ENCODE peak calls at places on chromosomes 7 and 10, in nine cellular contexts. M, J, Q, F, C, Z, O, R and U are unnamed samples.

GRCh38 chr10:124590216-124591122 is 128.8 kb downstream of the LHPP start:
- DNase-seq in M (no peak), J (no peak), Q (no peak), F (no peak), C (no peak), Z (no peak), O (peak), R (no peak), U (no peak)

GRCh38 chr10:71795248-71795647 is 21.9 kb upstream of the VSIR start:
- DNase-seq in M (no peak), J (no peak), Q (no peak), F (peak), C (no peak), Z (no peak), O (no peak), R (no peak), U (no peak)

GRCh38 chr7:84981038-84981601 is 205.7 kb downstream of the SEMA3D start:
- DNase-seq in M (no peak), J (no peak), Q (no peak), F (no peak), C (no peak), Z (no peak), O (no peak), R (no peak), U (no peak)

GRCh38 chr7:107381453-107381852 is 88.4 kb upstream of the GPR22 start:
- DNase-seq in M (no peak), J (no peak), Q (no peak), F (no peak), C (no peak), Z (no peak), O (no peak), R (no peak), U (no peak)

GRCh38 chr7:57403601-57404342 is 46.2 kb upstream of the ZNF716 start:
- DNase-seq in M (no peak), J (no peak), Q (no peak), F (no peak), C (peak), Z (no peak), O (peak), R (no peak), U (no peak)

GRCh38 chr10:21340341-21340740 is 185.1 kb downstream of the SKIDA1 start:
- DNase-seq in M (no peak), J (no peak), Q (no peak), F (no peak), C (no peak), Z (peak), O (no peak), R (no peak), U (no peak)

GRCh38 chr10:111126981-111127848 is 50.4 kb downstream of the ADRA2A start:
- DNase-seq in M (no peak), J (no peak), Q (no peak), F (no peak), C (no peak), Z (no peak), O (no peak), R (no peak), U (no peak)

GRCh38 chr7:47254081-47255006 is 327.6 kb downstream of the TNS3 start:
- DNase-seq in M (peak), J (peak), Q (no peak), F (peak), C (peak), Z (peak), O (peak), R (peak), U (no peak)

GRCh38 chr10:131169146-131169545 is 142.4 kb downstream of the TCERG1L start:
- DNase-seq in M (no peak), J (no peak), Q (no peak), F (no peak), C (no peak), Z (no peak), O (no peak), R (no peak), U (no peak)

GRCh38 chr10:586151-586550 is 103.3 kb downstream of the DIP2C start:
- DNase-seq in M (no peak), J (no peak), Q (no peak), F (no peak), C (no peak), Z (no peak), O (no peak), R (no peak), U (no peak)

GRCh38 chr10:79274279-79275104 is 72.8 kb upstream of the PPIF start:
- DNase-seq in M (no peak), J (peak), Q (no peak), F (no peak), C (peak), Z (no peak), O (peak), R (no peak), U (no peak)

GRCh38 chr7:133576769-133577168 is 323.9 kb downstream of the EXOC4 start:
- DNase-seq in M (no peak), J (no peak), Q (no peak), F (no peak), C (peak), Z (no peak), O (no peak), R (no peak), U (no peak)

GRCh38 chr7:78039791-78040776 is 241.5 kb downstream of the PHTF2 start:
- DNase-seq in M (peak), J (peak), Q (peak), F (peak), C (no peak), Z (peak), O (peak), R (peak), U (no peak)

GRCh38 chr10:133258818-133259602 is 17.7 kb downstream of the ADAM8 start:
- DNase-seq in M (no peak), J (peak), Q (peak), F (peak), C (no peak), Z (peak), O (peak), R (peak), U (no peak)

GRCh38 chr10:97025613-97026242 is 160.0 kb downstream of the SLIT1 start:
- DNase-seq in M (peak), J (no peak), Q (peak), F (peak), C (peak), Z (peak), O (peak), R (peak), U (peak)

GRCh38 chr7:44194069-44194468 is 4.8 kb upstream of the GCK start:
- DNase-seq in M (no peak), J (no peak), Q (no peak), F (no peak), C (no peak), Z (peak), O (no peak), R (no peak), U (no peak)

GRCh38 chr10:13717936-13718772 is 131.4 kb downstream of the PRPF18 start:
- DNase-seq in M (peak), J (peak), Q (no peak), F (no peak), C (no peak), Z (peak), O (peak), R (peak), U (no peak)

GRCh38 chr10:34743804-34744203 is 71.3 kb downstream of the PARD3 start:
- DNase-seq in M (no peak), J (no peak), Q (no peak), F (no peak), C (no peak), Z (no peak), O (peak), R (no peak), U (no peak)

GRCh38 chr10:59708816-59709471 is 706 bp downstream of the SLC16A9 start:
- DNase-seq in M (peak), J (peak), Q (no peak), F (no peak), C (peak), Z (no peak), O (peak), R (no peak), U (no peak)